ENCODE peak calls at places on chromosomes 11 and 22, in six cellular contexts. S is neural progenitor cell, J is mammary epithelial cell, X is WTC11, L is BJ, V is dorsolateral prefrontal cortex. N is an unnamed sample.

GRCh38 chr11:129643031-129643721 is 172.5 kb upstream of the TMEM45B start:
- DNase-seq in S (no peak), J (peak), X (no peak), L (peak), V (no peak), N (no peak)

GRCh38 chr11:75490221-75491181 is 35.2 kb downstream of the GDPD5 start:
- DNase-seq in S (no peak), J (peak), X (peak), L (no peak), V (no peak), N (no peak)

GRCh38 chr11:109697140-109697843 is 275.3 kb downstream of the C11orf87 start:
- DNase-seq in S (peak), J (peak), X (peak), L (no peak), V (no peak), N (peak)

GRCh38 chr11:133790995-133791394 is 54.3 kb downstream of the SPATA19 start:
- DNase-seq in S (no peak), J (no peak), X (no peak), L (no peak), V (no peak), N (no peak)

GRCh38 chr11:14075118-14075601 is 112.6 kb downstream of the SPON1 start:
- DNase-seq in S (peak), J (peak), X (peak), L (no peak), V (no peak), N (no peak)

GRCh38 chr11:57402188-57403066 is 12.0 kb upstream of the PRG2 start:
- DNase-seq in S (no peak), J (peak), X (no peak), L (no peak), V (no peak), N (no peak)

GRCh38 chr11:42410251-42410956 is 901.4 kb upstream of the API5 start:
- DNase-seq in S (no peak), J (peak), X (no peak), L (no peak), V (no peak), N (no peak)

GRCh38 chr22:29801796-29802195 is 34.6 kb downstream of the UQCR10 start:
- DNase-seq in S (no peak), J (no peak), X (no peak), L (no peak), V (no peak), N (no peak)

GRCh38 chr22:28894320-28894719 is 10.9 kb downstream of the ZNRF3 start:
- DNase-seq in S (no peak), J (peak), X (no peak), L (no peak), V (no peak), N (no peak)

GRCh38 chr22:17371446-17371845 is 2.2 kb downstream of the CECR2 start:
- DNase-seq in S (no peak), J (no peak), X (no peak), L (no peak), V (no peak), N (no peak)

GRCh38 chr22:17637490-17638181 is 921 bp upstream of the BCL2L13 start:
- DNase-seq in S (no peak), J (no peak), X (no peak), L (no peak), V (no peak), N (no peak)

GRCh38 chr11:3984896-3985295 is 109.7 kb upstream of the RRM1 start:
- DNase-seq in S (peak), J (no peak), X (peak), L (no peak), V (no peak), N (no peak)
- TF ChIP-seq CTCF in S (peak), J (no peak), X (no peak), L (no peak), V (peak), N (no peak)

DNA sequence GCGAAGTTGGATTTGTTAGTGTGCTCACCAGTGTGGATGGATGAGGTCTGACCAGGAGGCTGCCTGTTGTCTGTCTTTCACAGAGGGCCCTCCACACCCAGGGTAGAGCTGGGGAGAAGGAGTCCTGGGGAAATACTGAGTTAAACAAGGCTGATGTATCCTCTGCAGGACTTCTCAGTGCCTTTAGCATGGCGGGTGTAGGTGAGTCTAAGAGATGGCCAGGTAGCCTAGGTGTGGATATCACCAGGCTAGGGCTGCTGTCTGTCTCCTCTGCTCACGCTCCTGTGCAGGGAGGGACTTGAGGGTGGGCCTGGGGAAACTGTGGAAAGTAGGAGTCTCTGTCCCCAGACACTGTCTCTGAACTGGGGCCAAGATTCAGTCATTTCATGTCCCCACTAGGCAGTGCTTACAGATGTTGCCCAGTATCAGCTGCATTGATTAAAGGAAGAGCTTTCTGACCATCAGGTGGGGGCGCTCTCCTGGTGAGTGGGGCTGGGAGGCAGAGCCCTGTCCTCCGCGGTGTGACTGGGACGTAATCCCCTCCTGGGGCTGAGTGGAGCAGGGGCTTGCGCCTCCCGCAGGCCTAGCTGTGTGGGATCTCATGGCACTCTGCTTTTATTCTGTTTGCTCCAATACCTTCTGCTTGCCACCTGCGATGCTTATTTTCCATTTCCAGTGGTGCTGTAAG is 35.5 kb upstream of the CCDC188 start:
- DNase-seq in S (peak), J (no peak), X (peak), L (no peak), V (no peak), N (peak)
- TF ChIP-seq CTCF in S (peak), J (no peak), X (no peak), L (no peak), V (no peak), N (peak)

GRCh38 chr11:34653851-34654490 is 33.1 kb downstream of the EHF start:
- DNase-seq in S (peak), J (peak), X (no peak), L (peak), V (no peak), N (no peak)
- TF ChIP-seq CTCF in S (no peak), J (peak), X (no peak), L (peak), V (no peak), N (no peak)

DNA sequence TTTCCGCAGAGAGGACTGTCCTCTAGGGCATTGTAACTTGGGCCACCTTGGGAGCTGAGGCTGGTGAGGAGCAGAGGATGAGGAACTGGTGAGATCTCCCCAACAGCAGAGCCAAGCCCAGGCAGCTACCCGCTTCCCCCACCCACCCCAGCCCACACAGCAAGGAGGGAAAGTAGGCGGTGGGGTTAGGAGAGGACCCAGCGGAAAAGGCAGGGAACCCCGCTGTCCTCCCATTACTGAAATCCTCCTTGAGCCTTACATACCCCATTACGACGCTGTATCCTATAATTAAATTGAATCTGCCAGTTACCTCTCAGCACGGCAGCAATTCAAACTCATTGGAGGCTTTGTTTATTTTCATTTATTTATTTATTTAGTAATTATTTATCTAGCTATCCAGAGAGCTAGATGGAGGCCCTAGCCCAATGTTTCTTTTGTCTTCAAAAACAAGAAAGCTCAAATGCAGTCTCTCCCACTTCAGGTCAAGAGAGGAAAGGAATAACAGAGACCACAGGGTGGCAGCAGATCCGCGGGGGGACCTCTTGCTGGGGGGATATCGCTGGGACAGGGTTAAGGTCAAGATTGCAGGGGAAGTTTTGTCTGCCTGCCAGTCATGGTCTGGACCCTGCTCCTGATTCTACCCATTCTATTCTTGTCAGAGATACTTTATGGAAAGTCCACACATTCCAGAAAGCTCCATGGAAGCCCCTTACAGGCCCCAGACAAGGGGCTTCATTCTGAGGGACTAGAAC is 218.0 kb downstream of the ST3GAL4 start:
- DNase-seq in S (no peak), J (no peak), X (peak), L (no peak), V (no peak), N (peak)
- TF ChIP-seq CTCF in S (peak), J (no peak), X (peak), L (peak), V (no peak), N (peak)

GRCh38 chr11:72814139-72814830 is at the start of gene ATG16L2:
- DNase-seq in S (peak), J (peak), X (peak), L (no peak), V (peak), N (peak)
- TF ChIP-seq CTCF in S (peak), J (peak), X (no peak), L (no peak), V (no peak), N (no peak)

GRCh38 chr11:18853086-18853720 is 61.6 kb upstream of the PTPN5 start:
- DNase-seq in S (peak), J (peak), X (peak), L (no peak), V (no peak), N (no peak)
- TF ChIP-seq CTCF in S (peak), J (peak), X (peak), L (peak), V (peak), N (peak)

GRCh38 chr11:3021125-3021524 is 29.0 kb upstream of the NAP1L4 start:
- DNase-seq in S (peak), J (peak), X (peak), L (no peak), V (no peak), N (peak)
- TF ChIP-seq CTCF in S (peak), J (peak), X (no peak), L (peak), V (peak), N (peak)

N was measured in nephron progenitor cell.